ENCODE peak calls at places on chromosome 21, in seven cellular contexts. Y is heart left ventricle; G is uterus; J is IMR-90; M is SK-N-SH; B is naive thymus-derived CD4-positive, alpha-beta T cell; I is left lung. A is an unnamed sample.

GRCh38 chr21:16084776-16085364 is 355.1 kb downstream of the USP25 start:
- DNase-seq in M (no peak), B (no peak), Y (no peak), G (peak; percentile 76), I (no peak), J (peak; percentile 70), A (no peak)

GRCh38 chr21:42550817-42551216 is 37.2 kb downstream of the SLC37A1 start:
- DNase-seq in Y (no peak), B (no peak), J (no peak), M (no peak), G (no peak), I (no peak), A (no peak)

GRCh38 chr21:42439284-42440186 is 35.8 kb downstream of the UBASH3A start:
- DNase-seq in J (no peak), I (no peak), Y (no peak), M (no peak), B (no peak), G (no peak), A (no peak)

GRCh38 chr21:32403201-32403701 is 9.3 kb upstream of the EVA1C start:
- DNase-seq in Y (no peak), M (peak; percentile 81), I (no peak), G (peak; percentile 86), B (no peak), J (peak; percentile 73), A (peak; percentile 68)

GRCh38 chr21:22209304-22209700 is 1211.1 kb downstream of the NCAM2 start:
- DNase-seq in J (no peak), Y (no peak), G (no peak), M (no peak), B (no peak), I (no peak), A (no peak)

GRCh38 chr21:42983102-42983501 is 8.7 kb downstream of the PKNOX1 start:
- DNase-seq in J (peak; percentile 57), M (no peak), I (no peak), G (no peak), Y (no peak), B (no peak), A (no peak)

GRCh38 chr21:25568230-25568629 is 39.1 kb downstream of the MRPL39 start:
- DNase-seq in G (peak; percentile 25), M (no peak), Y (peak; percentile 61), I (no peak), J (peak; percentile 78), B (no peak), A (no peak)

GRCh38 chr21:30434033-30434631 is 4.1 kb downstream of the KRTAP13-4 start:
- DNase-seq in I (no peak), J (no peak), M (peak; percentile 33), B (no peak), G (no peak), Y (no peak), A (no peak)

GRCh38 chr21:31897311-31897710 is 24.5 kb downstream of the HUNK start:
- DNase-seq in I (no peak), Y (no peak), G (peak; percentile 40), M (no peak), J (peak; percentile 77), B (no peak), A (no peak)

GRCh38 chr21:42384999-42385398 is 10.9 kb downstream of the TMPRSS3 start:
- DNase-seq in B (no peak), I (peak; percentile 33), G (no peak), Y (no peak), J (no peak), M (no peak), A (no peak)

GRCh38 chr21:31530918-31531705 is 128.4 kb upstream of the SOD1 start:
- DNase-seq in I (no peak), Y (no peak), B (no peak), G (no peak), J (no peak), M (peak; percentile 77), A (no peak)

GRCh38 chr21:38376235-38376634 is 119.4 kb downstream of the KCNJ15 start:
- DNase-seq in Y (no peak), M (no peak), I (peak; percentile 43), G (no peak), B (no peak), J (no peak), A (no peak)

GRCh38 chr21:45409466-45410150 is 4.6 kb downstream of the COL18A1 start:
- DNase-seq in G (no peak), I (peak; percentile 68), M (peak; percentile 67), Y (peak; percentile 70), J (no peak), B (no peak), A (no peak)
- H3K4me1 ChIP-seq in G (no peaks in the 10 kb centered on the region), I (no peaks in the 10 kb centered on the region), M (peaks cover 46% of the 10 kb centered on the region), Y (no peaks in the 10 kb centered on the region), J (peaks cover 18% of the 10 kb centered on the region), B (no peaks in the 10 kb centered on the region), A (peaks cover 5% of the 10 kb centered on the region)

DNA sequence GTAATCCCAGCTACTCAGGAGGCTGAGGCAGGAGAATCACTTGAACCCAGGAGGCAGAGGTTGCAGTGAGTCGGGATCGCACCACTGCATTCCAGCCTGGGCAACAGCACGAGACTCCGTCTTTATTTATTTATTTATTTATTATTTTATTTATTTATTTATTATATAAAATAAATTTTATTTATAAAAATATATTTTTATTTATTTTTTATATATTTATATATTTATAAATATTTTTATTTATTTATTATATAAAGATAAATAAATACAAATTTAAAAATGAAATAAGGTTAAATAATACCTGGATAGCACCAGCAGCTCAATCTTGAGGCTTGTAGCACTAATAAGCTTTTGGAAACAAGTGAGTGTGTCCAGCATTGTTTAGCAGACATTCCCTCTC is 40.9 kb upstream of the SIM2 start:
- DNase-seq in M (no peak), I (no peak), Y (no peak), J (no peak), B (no peak), G (no peak), A (no peak)
- H3K27me3 ChIP-seq in M (peaks cover 62% of the 10 kb centered on the region), I (peaks cover 39% of the 10 kb centered on the region), Y (peaks cover 30% of the 10 kb centered on the region), J (peaks cover 15% of the 10 kb centered on the region), B (no peaks in the 10 kb centered on the region), G (no peaks in the 10 kb centered on the region), A (no peaks in the 10 kb centered on the region)

DNA sequence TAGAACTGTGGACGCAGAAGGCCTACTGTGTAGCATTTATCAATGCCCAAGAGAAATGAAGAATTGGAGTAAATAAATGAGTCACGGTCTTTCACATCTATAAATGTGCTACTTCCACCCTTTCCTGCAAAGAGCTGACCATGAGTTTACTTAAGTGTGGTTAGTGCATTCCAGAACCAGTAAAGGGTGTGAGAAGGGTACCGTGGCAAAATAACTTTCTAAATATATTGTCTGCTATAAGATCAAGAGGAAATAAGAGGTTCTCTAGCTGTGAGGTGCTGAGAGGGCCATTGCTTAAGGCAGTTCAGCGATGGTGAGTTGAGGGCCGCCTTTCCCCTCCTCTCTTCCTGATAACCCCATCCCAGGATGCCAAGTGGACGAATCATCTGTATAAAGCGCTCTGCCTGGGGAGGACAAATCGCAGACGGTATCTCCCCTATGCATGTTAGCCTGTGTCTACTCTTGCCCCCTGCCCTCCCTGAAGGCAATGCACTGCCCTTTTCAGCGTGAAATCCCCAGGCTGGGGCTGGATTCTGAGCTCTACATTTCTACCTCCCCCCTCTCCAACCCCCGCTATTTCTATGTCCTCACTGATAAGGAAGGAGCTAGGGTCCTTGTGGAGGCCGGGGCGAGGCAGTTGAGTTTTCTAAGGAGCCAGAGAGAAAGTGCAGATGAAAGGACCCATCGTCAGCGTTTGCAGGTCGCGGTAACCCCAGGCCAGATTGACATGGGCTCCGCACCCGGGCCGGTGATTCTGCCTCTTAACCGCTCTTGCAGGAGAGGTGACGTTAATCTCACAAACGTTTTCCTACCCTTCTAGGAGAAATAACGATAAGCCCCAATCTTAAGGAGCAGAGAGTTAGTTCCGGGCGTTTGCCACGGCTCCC is 1.5 kb upstream of the NCAM2 start:
- DNase-seq in I (peak; percentile 63), M (no peak), G (no peak), B (no peak), J (peak; percentile 16), Y (no peak), A (no peak)
- H3K4me3 ChIP-seq in I (peak overlapping the region; percentile 53), M (no peak overlapping the region), G (peak overlapping the region; percentile 42), B (peak overlapping the region; percentile 43), J (no peak overlapping the region), Y (no peak overlapping the region), A (no peak overlapping the region)

GRCh38 chr21:28635541-28635940 is 357.1 kb downstream of the LTN1 start:
- DNase-seq in M (no peak), I (no peak), G (no peak), B (no peak), J (no peak), Y (no peak), A (no peak)

GRCh38 chr21:28636988-28637691 is 355.5 kb downstream of the LTN1 start:
- DNase-seq in Y (no peak), G (no peak), B (no peak), J (peak; percentile 94), I (no peak), M (no peak), A (no peak)

GRCh38 chr21:28639742-28640141 is 352.9 kb downstream of the LTN1 start:
- DNase-seq in Y (no peak), I (no peak), G (no peak), J (no peak), B (no peak), M (no peak), A (no peak)

GRCh38 chr21:28632718-28633408 is 359.8 kb downstream of the LTN1 start:
- DNase-seq in Y (no peak), G (no peak), J (peak; percentile 83), B (no peak), M (no peak), I (no peak), A (no peak)

DNA sequence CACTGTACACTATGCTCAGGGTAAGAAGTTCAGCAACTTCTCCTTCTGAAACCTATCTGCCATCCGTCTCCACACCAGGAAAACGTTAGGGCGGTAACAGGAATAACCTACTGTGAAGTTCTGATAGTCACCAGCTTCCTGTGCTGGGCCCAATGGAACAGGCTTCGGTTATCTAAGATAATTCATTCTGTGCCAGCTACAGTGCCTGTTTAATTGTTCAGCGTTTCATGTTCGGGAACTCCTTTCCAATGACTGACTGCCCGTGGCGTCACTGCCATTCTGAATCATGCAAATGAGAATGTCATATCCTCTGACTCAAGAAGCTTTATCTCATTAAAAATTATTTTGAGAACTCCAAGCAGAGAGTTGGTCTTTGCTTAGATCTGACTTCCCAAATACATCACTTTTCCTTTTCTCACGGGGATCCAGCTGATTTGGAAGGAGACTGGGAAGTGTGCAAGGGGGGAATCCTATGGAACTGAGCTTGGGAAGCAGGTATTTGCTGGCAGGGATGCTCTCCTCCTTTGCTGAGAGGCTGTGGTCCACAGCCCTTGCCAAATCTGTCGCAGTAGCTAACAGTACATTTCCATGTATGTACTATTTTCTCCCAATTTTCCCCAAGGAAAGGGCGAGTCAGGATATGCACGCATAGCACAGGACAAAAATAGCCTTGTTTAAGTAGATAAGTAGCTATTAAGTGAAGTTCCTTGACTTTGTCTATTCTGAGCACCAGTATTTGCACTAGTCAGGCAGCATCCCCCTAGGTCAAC is 358.7 kb downstream of the LTN1 start:
- DNase-seq in I (no peak), M (no peak), B (no peak), J (peak; percentile 95), G (peak; percentile 40), Y (peak; percentile 63), A (no peak)
- H3K4me1 ChIP-seq in I (no peaks in the 10 kb centered on the region), M (peaks cover 5% of the 10 kb centered on the region), B (no peaks in the 10 kb centered on the region), J (peaks cover 21% of the 10 kb centered on the region), G (no peaks in the 10 kb centered on the region), Y (no peaks in the 10 kb centered on the region), A (no peaks in the 10 kb centered on the region)

A was measured in CD4-positive, alpha-beta memory T cell.